ENCODE peak calls at places on chromosome 1, in six cellular contexts. D is A549, K is body of pancreas, G is lower leg skin, P is ovary, J is sigmoid colon. I is an unnamed sample.

GRCh38 chr1:53046930-53047329 is 15.1 kb upstream of the PODN start:
- DNase-seq in D (no peak), K (peak), G (no peak), P (peak), J (no peak), I (no peak)

GRCh38 chr1:163090321-163090945 is 21.3 kb downstream of the RGS4 start:
- DNase-seq in D (no peak), K (no peak), G (no peak), P (no peak), J (no peak), I (no peak)

GRCh38 chr1:158246650-158247049 is 7.6 kb upstream of the CD1A start:
- DNase-seq in D (no peak), K (no peak), G (no peak), P (no peak), J (no peak), I (no peak)

GRCh38 chr1:3003941-3004270 is 17.4 kb upstream of the ACTRT2 start:
- DNase-seq in D (no peak), K (peak), G (no peak), P (no peak), J (no peak), I (no peak)

GRCh38 chr1:37094302-37094701 is 60.0 kb upstream of the GRIK3 start:
- DNase-seq in D (no peak), K (no peak), G (no peak), P (no peak), J (no peak), I (no peak)

GRCh38 chr1:217482356-217483102 is 148.4 kb downstream of the GPATCH2 start:
- DNase-seq in D (peak), K (no peak), G (no peak), P (no peak), J (no peak), I (no peak)

GRCh38 chr1:108858541-108858940 is 1.6 kb upstream of the AKNAD1 start:
- DNase-seq in D (no peak), K (no peak), G (no peak), P (no peak), J (no peak), I (no peak)

GRCh38 chr1:162019436-162019835 is 4.2 kb downstream of the OLFML2B start:
- DNase-seq in D (no peak), K (no peak), G (no peak), P (no peak), J (no peak), I (no peak)

GRCh38 chr1:12083766-12084165 is 20.7 kb downstream of the TNFRSF8 start:
- DNase-seq in D (no peak), K (no peak), G (no peak), P (no peak), J (no peak), I (no peak)

GRCh38 chr1:180168786-180169640 is 14.3 kb downstream of the QSOX1 start:
- DNase-seq in D (peak), K (peak), G (no peak), P (no peak), J (peak), I (no peak)

GRCh38 chr1:84689514-84690396 is 506 bp downstream of the SSX2IP start:
- DNase-seq in D (peak), K (peak), G (peak), P (peak), J (peak), I (peak)

GRCh38 chr1:111789666-111790316 is 34.1 kb downstream of the DDX20 start:
- DNase-seq in D (no peak), K (no peak), G (no peak), P (no peak), J (no peak), I (no peak)

GRCh38 chr1:51088474-51088873 is 13.6 kb upstream of the C1orf185 start:
- DNase-seq in D (peak), K (no peak), G (no peak), P (no peak), J (no peak), I (no peak)

GRCh38 chr1:230232352-230232751 is 165.3 kb downstream of the GALNT2 start:
- DNase-seq in D (no peak), K (no peak), G (no peak), P (no peak), J (no peak), I (no peak)

GRCh38 chr1:29687601-29688244 is 451.4 kb downstream of the PTPRU start:
- DNase-seq in D (no peak), K (no peak), G (no peak), P (no peak), J (peak), I (no peak)

GRCh38 chr1:204265665-204266064 is 51.9 kb upstream of the GOLT1A start:
- DNase-seq in D (no peak), K (no peak), G (no peak), P (no peak), J (no peak), I (no peak)

GRCh38 chr1:51768971-51769601 is 109.4 kb downstream of the NRDC start:
- DNase-seq in D (peak), K (peak), G (no peak), P (peak), J (no peak), I (no peak)

GRCh38 chr1:107138166-107138565 is 2.7 kb upstream of the NTNG1 start:
- DNase-seq in D (no peak), K (no peak), G (no peak), P (no peak), J (no peak), I (no peak)

GRCh38 chr1:100893718-100894117 is 924 bp downstream of the EXTL2 start:
- DNase-seq in D (no peak), K (no peak), G (no peak), P (no peak), J (no peak), I (no peak)

GRCh38 chr1:100895540-100896480 is at the start of gene SLC30A7:
- DNase-seq in D (peak), K (peak), G (peak), P (peak), J (peak), I (peak)

GRCh38 chr1:100892554-100892953 is 2.1 kb downstream of the EXTL2 start:
- DNase-seq in D (no peak), K (no peak), G (no peak), P (no peak), J (no peak), I (no peak)

GRCh38 chr1:100896481-100896982 is 642 bp downstream of the SLC30A7 start:
- DNase-seq in D (peak), K (peak), G (peak), P (no peak), J (peak), I (no peak)

DNA sequence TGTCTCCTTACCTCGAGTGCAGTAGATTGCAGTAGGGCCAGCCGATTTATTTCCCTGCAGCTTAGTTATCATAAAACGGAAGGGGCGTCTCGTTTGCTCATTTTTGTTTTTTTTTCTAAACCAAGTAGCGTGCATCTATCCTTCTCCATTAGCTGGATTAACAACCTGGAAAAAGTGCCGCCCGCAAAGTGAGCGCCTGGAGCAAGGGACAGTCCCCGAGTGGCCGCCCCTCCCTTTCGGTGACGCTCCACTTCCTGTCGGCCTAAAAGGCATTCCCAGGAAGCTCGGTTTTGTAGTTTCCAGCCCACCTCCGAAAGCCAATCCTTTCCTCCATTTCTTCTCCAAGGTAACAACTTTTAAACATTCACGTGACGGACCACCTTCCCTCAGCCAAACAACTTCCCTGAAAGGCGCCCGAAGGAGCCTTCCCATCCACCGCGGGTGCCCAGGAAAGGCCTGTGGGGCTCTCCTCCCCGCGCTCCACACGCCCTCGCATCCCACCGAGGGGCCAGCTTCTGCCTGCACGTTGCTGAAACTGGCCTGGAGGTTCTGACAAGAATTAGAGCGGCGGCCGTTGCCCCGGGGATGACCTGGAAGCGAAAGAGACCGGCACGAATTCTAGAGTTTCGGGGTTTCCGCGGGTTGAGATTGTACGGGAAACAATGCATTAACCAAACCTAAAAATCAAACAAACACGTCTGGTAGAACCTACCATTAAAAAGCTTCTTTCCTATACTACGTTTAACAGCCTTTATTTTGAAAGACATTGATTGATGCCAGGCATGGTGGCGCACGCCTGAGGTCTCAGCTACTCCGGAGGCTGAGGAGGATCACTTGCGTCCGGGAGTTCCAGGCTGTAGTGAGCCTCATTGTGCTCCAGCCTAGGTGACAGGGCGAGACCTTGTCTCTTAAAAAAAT is at the start of gene EXTL2:
- DNase-seq in D (peak), K (peak), G (peak), P (peak), J (peak), I (peak)
- TF ChIP-seq POLR2A in D (peak), K (peak), G (no peak), P (peak), J (no peak), I (no peak)

GRCh38 chr1:206469933-206470691 is at the start of gene IKBKE:
- DNase-seq in D (peak), K (peak), G (peak), P (peak), J (peak), I (peak)
- TF ChIP-seq POLR2A in D (peak), K (no peak), G (no peak), P (no peak), J (no peak), I (no peak)

DNA sequence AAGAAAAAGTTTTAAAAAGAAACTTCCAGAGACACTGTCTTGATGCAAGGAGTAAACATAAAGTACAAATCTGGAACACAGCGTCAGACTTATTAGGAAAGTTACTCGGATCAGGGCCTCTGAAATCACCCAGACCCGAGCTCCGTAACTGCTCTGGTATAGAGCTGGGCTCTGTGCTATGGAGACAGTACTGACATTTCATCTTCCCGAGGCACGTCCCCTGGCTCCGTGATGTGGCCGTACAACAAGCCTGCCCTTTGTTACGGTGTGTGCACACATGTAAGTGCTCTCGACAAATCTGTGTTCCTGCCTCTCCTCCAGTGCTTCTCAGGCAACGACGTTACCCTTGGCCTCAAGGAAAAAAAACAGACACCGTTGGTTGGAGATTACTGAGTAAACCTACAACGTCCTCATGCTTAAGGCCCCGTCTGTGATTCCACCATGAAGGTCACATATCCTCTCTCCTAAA is 107.0 kb upstream of the IRF2BP2 start:
- DNase-seq in D (no peak), K (peak), G (no peak), P (no peak), J (peak), I (no peak)
- TF ChIP-seq POLR2A in D (no peak), K (no peak), G (no peak), P (no peak), J (peak), I (no peak)

GRCh38 chr1:173635116-173635515 is at the start of gene TEX50:
- DNase-seq in D (peak), K (no peak), G (no peak), P (no peak), J (no peak), I (no peak)

GRCh38 chr1:173638043-173639021 is 3.2 kb downstream of the TEX50 start:
- DNase-seq in D (no peak), K (peak), G (no peak), P (no peak), J (no peak), I (no peak)

DNA sequence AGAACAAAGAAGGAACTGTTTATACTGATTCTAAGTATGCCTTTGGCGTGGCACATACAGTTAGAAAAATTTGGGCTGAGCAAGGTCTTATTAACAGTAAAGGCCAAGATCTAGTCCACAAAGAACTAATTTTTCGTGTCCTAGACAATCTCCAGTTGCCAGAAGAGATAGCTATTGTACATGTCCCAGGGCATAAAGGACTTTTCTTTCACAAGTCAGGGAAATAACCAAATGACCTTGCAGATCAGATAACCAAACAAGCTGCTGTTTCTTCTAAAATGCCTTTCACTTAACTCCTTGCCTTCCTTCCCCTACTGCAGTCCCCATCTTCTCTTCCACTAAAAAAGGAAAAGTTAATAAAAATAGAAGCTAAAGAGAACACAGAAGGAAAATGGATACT is 4.0 kb downstream of the TEX50 start:
- DNase-seq in D (no peak), K (no peak), G (no peak), P (no peak), J (no peak), I (no peak)
- TF ChIP-seq POLR2A in D (no peak), K (no peak), G (no peak), P (no peak), J (no peak), I (no peak)

GRCh38 chr1:42970143-42970542 is 11.5 kb upstream of the SLC2A1 start:
- DNase-seq in D (no peak), K (no peak), G (no peak), P (no peak), J (no peak), I (no peak)

GRCh38 chr1:42968654-42969053 is 10.0 kb upstream of the SLC2A1 start:
- DNase-seq in D (no peak), K (no peak), G (no peak), P (no peak), J (no peak), I (no peak)

GRCh38 chr1:42964032-42964812 is 5.6 kb upstream of the SLC2A1 start:
- DNase-seq in D (no peak), K (no peak), G (no peak), P (no peak), J (no peak), I (no peak)

GRCh38 chr1:42965339-42965738 is 6.7 kb upstream of the SLC2A1 start:
- DNase-seq in D (no peak), K (no peak), G (no peak), P (no peak), J (no peak), I (no peak)

GRCh38 chr1:42966688-42967609 is 8.3 kb upstream of the SLC2A1 start:
- DNase-seq in D (peak), K (peak), G (peak), P (no peak), J (no peak), I (no peak)
- TF ChIP-seq POLR2A in D (no peak), K (no peak), G (no peak), P (no peak), J (no peak), I (no peak)

DNA sequence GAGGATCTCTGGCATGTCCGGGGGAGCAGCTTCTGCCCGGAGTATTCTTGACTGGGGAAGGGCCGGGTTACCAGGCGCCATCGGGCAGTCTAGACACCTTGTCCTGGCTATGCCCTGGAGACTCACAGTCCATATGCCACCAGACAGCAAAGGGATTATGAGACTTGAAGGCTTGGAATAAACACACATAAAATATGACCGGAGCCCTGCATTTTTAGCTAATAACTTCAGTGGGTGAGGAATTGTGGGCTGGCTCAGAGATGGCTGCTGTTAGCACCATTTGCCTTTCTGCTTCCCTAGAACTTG is 15.5 kb downstream of the NTPCR start:
- DNase-seq in D (no peak), K (no peak), G (no peak), P (no peak), J (no peak), I (no peak)
- TF ChIP-seq POLR2A in D (no peak), K (no peak), G (no peak), P (no peak), J (no peak), I (no peak)

GRCh38 chr1:156020293-156021086 is at the start of gene SSR2:
- DNase-seq in D (peak), K (peak), G (peak), P (peak), J (peak), I (peak)
- TF ChIP-seq POLR2A in D (peak), K (peak), G (no peak), P (peak), J (no peak), I (no peak)

GRCh38 chr1:200676829-200677228 is 7.1 kb upstream of the DDX59 start:
- DNase-seq in D (no peak), K (no peak), G (no peak), P (no peak), J (no peak), I (no peak)

GRCh38 chr1:200674838-200675587 is 5.3 kb upstream of the DDX59 start:
- DNase-seq in D (no peak), K (no peak), G (no peak), P (no peak), J (no peak), I (no peak)

GRCh38 chr1:200675588-200675852 is 5.8 kb upstream of the DDX59 start:
- DNase-seq in D (no peak), K (no peak), G (no peak), P (no peak), J (no peak), I (no peak)

GRCh38 chr1:200671235-200671786 is 1.6 kb upstream of the DDX59 start:
- DNase-seq in D (no peak), K (no peak), G (no peak), P (no peak), J (no peak), I (no peak)

GRCh38 chr1:200673952-200674823 is 4.5 kb upstream of the DDX59 start:
- DNase-seq in D (no peak), K (no peak), G (no peak), P (no peak), J (no peak), I (no peak)
- TF ChIP-seq POLR2A in D (no peak), K (no peak), G (no peak), P (no peak), J (no peak), I (no peak)

GRCh38 chr1:28648493-28649238 is at the start of gene RNU11:
- DNase-seq in D (peak), K (peak), G (peak), P (peak), J (peak), I (peak)

GRCh38 chr1:28640766-28641165 is 2.1 kb downstream of the TAF12 start:
- DNase-seq in D (peak), K (no peak), G (no peak), P (no peak), J (no peak), I (no peak)

GRCh38 chr1:28646040-28646439 is 2.4 kb upstream of the RNU11 start:
- DNase-seq in D (no peak), K (no peak), G (no peak), P (no peak), J (peak), I (no peak)

GRCh38 chr1:28642056-28642846 is 616 bp downstream of the TAF12 start:
- DNase-seq in D (peak), K (no peak), G (no peak), P (no peak), J (no peak), I (no peak)

GRCh38 chr1:28642847-28643635 is at the start of gene TAF12:
- DNase-seq in D (peak), K (peak), G (peak), P (peak), J (peak), I (peak)
- TF ChIP-seq POLR2A in D (peak), K (peak), G (peak), P (no peak), J (peak), I (no peak)

GRCh38 chr1:174159253-174160108 is at the start of gene RABGAP1L:
- DNase-seq in D (peak), K (peak), G (peak), P (peak), J (peak), I (peak)
- TF ChIP-seq POLR2A in D (peak), K (peak), G (no peak), P (peak), J (peak), I (peak)

I was measured in heart left ventricle.